ENCODE peak calls at places on chromosome 20, in eight cellular contexts. W is AG04450; D is NAMALWA; N is lower lobe of right lung; I is M059J; C is naive thymus-derived CD8-positive, alpha-beta T cell; T is brain microvascular endothelial cell; H is nephron progenitor cell. J is an unnamed sample.

GRCh38 chr20:2289475-2289874 is 6.3 kb upstream of the TGM3 start:
- DNase-seq in W (no peak), D (no peak), N (no peak), I (peak), C (no peak), T (no peak), H (no peak), J (no peak)

GRCh38 chr20:51497542-51498467 is 44.7 kb downstream of the NFATC2 start:
- DNase-seq in W (no peak), D (peak), N (peak), I (no peak), C (no peak), T (no peak), H (no peak), J (no peak)

GRCh38 chr20:62193079-62194025 is 10.5 kb downstream of the MTG2 start:
- DNase-seq in W (no peak), D (no peak), N (peak), I (no peak), C (no peak), T (no peak), H (no peak), J (no peak)

GRCh38 chr20:46206025-46206424 is 87.9 kb downstream of the CD40 start:
- DNase-seq in W (no peak), D (no peak), N (peak), I (peak), C (no peak), T (peak), H (no peak), J (peak)

GRCh38 chr20:25864986-25865714 is 168.5 kb upstream of the ZNF337 start:
- DNase-seq in W (no peak), D (no peak), N (peak), I (no peak), C (no peak), T (no peak), H (no peak), J (no peak)

GRCh38 chr20:57727863-57728262 is 18.0 kb upstream of the PMEPA1 start:
- DNase-seq in W (no peak), D (no peak), N (no peak), I (peak), C (no peak), T (no peak), H (no peak), J (no peak)

GRCh38 chr20:10469599-10469998 is 34.5 kb downstream of the SLX4IP start:
- DNase-seq in W (peak), D (peak), N (no peak), I (peak), C (no peak), T (peak), H (peak), J (peak)

GRCh38 chr20:58634121-58634817 is 16.8 kb upstream of the STX16 start:
- DNase-seq in W (peak), D (no peak), N (no peak), I (no peak), C (no peak), T (no peak), H (no peak), J (no peak)

GRCh38 chr20:56422131-56422823 is 10.2 kb downstream of the CASS4 start:
- DNase-seq in W (peak), D (no peak), N (no peak), I (peak), C (no peak), T (peak), H (no peak), J (no peak)

GRCh38 chr20:59495894-59496510 is 108.3 kb upstream of the PHACTR3 start:
- DNase-seq in W (peak), D (peak), N (peak), I (peak), C (peak), T (peak), H (peak), J (peak)

GRCh38 chr20:35091808-35092523 is 641 bp downstream of the TRPC4AP start:
- DNase-seq in W (no peak), D (peak), N (no peak), I (peak), C (no peak), T (no peak), H (no peak), J (no peak)

GRCh38 chr20:44153636-44154043 is 33.3 kb downstream of the JPH2 start:
- DNase-seq in W (no peak), D (no peak), N (no peak), I (peak), C (no peak), T (no peak), H (no peak), J (no peak)

GRCh38 chr20:45495438-45495985 is 19.9 kb downstream of the SPINT3 start:
- DNase-seq in W (no peak), D (no peak), N (peak), I (no peak), C (no peak), T (no peak), H (no peak), J (no peak)

GRCh38 chr20:5513975-5514516 is 197.3 kb upstream of the PROKR2 start:
- DNase-seq in W (no peak), D (no peak), N (no peak), I (peak), C (no peak), T (no peak), H (no peak), J (no peak)

GRCh38 chr20:47392015-47392720 is 35.7 kb upstream of the ZMYND8 start:
- DNase-seq in W (peak), D (peak), N (no peak), I (peak), C (no peak), T (peak), H (no peak), J (no peak)

GRCh38 chr20:43458422-43458924 is 777 bp downstream of the SRSF6 start:
- DNase-seq in W (no peak), D (peak), N (no peak), I (no peak), C (no peak), T (no peak), H (no peak), J (no peak)

GRCh38 chr20:24956001-24956761 is 7.1 kb downstream of the CST7 start:
- DNase-seq in W (no peak), D (no peak), N (peak), I (no peak), C (no peak), T (no peak), H (no peak), J (no peak)

GRCh38 chr20:15455279-15455678 is 1117.9 kb upstream of the FLRT3 start:
- DNase-seq in W (no peak), D (no peak), N (no peak), I (peak), C (no peak), T (no peak), H (no peak), J (no peak)